ENCODE peak calls at places on chromosome 2, in five cellular contexts. Z, Y, K, F and M are unnamed samples.

GRCh38 chr2:98821629-98822135 is 90.8 kb upstream of the MGAT4A start:
- DNase-seq in K (no peak), Z (no peak), Y (no peak), F (no peak), M (no peak)

GRCh38 chr2:88283886-88284511 is 113.9 kb downstream of the THNSL2 start:
- DNase-seq in Z (no peak), Y (no peak), F (no peak), K (no peak), M (no peak)

GRCh38 chr2:225889452-225889851 is 489.9 kb downstream of the NYAP2 start:
- DNase-seq in F (peak), Y (peak), K (peak), Z (peak), M (peak)

GRCh38 chr2:64491426-64491825 is 32.7 kb upstream of the AFTPH start:
- DNase-seq in Z (peak), Y (no peak), F (no peak), K (no peak), M (no peak)

GRCh38 chr2:159399716-159400525 is 113.4 kb upstream of the WDSUB1 start:
- DNase-seq in F (no peak), K (no peak), Z (no peak), Y (no peak), M (peak)

GRCh38 chr2:183868707-183869106 is 729.6 kb upstream of the ZNF804A start:
- DNase-seq in K (no peak), Z (peak), Y (no peak), F (no peak), M (no peak)

GRCh38 chr2:111119847-111120252 is 864 bp upstream of the BCL2L11 start:
- DNase-seq in K (no peak), Z (no peak), Y (peak), F (no peak), M (no peak)

GRCh38 chr2:166074011-166074410 is 53.8 kb downstream of the SCN1A start:
- DNase-seq in Y (no peak), K (no peak), F (no peak), Z (no peak), M (no peak)

GRCh38 chr2:157194097-157194688 is 63.3 kb upstream of the GALNT5 start:
- DNase-seq in F (peak), K (peak), Z (peak), Y (peak), M (peak)

GRCh38 chr2:30683240-30683956 is 123.8 kb downstream of the CAPN13 start:
- DNase-seq in F (no peak), K (no peak), Y (no peak), Z (no peak), M (no peak)

GRCh38 chr2:162888641-162889040 is 50.1 kb upstream of the KCNH7 start:
- DNase-seq in K (no peak), Y (no peak), F (no peak), Z (peak), M (no peak)

GRCh38 chr2:204260906-204261305 is 284.4 kb upstream of the PARD3B start:
- DNase-seq in F (no peak), Y (no peak), Z (no peak), K (no peak), M (no peak)

GRCh38 chr2:169189123-169189522 is 119.8 kb downstream of the DHRS9 start:
- DNase-seq in Y (no peak), Z (peak), F (peak), K (no peak), M (no peak)

GRCh38 chr2:75238670-75239330 is 39.5 kb upstream of the TACR1 start:
- DNase-seq in Z (peak), Y (no peak), F (no peak), K (no peak), M (peak)

GRCh38 chr2:219344756-219345458 is 12.4 kb upstream of the RESP18 start:
- DNase-seq in Z (peak), Y (peak), K (peak), F (no peak), M (no peak)

GRCh38 chr2:15758779-15759343 is 167.2 kb downstream of the DDX1 start:
- DNase-seq in Z (no peak), Y (no peak), K (no peak), F (no peak), M (no peak)

GRCh38 chr2:25286025-25286400 is 55.7 kb downstream of the DNMT3A start:
- DNase-seq in Z (no peak), Y (no peak), K (no peak), F (no peak), M (no peak)

DNA sequence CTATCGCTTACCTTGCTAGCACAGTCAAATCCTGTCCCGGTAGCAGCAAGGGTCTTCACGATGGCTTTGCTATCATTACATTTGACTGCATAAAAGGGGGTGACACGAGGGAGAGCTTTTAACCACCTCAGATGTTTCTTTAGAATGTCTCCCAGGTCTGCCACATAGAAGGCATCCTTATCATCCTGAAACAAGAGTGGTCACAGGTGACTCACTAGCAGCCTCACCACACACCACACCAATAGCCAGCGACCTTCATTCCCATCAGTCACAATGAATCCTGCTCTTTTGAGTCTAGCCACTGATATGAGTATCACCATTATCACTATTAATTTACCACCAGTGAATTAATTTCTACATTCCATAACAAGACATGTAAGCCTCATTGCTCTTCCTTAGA is 3.7 kb downstream of the ODC1 start:
- DNase-seq in K (no peak), F (no peak), Y (no peak), Z (peak), M (no peak)
- H3K4me3 ChIP-seq in K (no peak), F (no peak), Y (no peak), Z (no peak), M (no peak)

GRCh38 chr2:238910751-238911351 is 63.0 kb downstream of the TWIST2 start:
- DNase-seq in Z (no peak), K (peak), F (no peak), Y (no peak), M (no peak)
- TF ChIP-seq CTCF in Z (no peak), K (no peak), F (no peak), Y (no peak), M (no peak)

DNA sequence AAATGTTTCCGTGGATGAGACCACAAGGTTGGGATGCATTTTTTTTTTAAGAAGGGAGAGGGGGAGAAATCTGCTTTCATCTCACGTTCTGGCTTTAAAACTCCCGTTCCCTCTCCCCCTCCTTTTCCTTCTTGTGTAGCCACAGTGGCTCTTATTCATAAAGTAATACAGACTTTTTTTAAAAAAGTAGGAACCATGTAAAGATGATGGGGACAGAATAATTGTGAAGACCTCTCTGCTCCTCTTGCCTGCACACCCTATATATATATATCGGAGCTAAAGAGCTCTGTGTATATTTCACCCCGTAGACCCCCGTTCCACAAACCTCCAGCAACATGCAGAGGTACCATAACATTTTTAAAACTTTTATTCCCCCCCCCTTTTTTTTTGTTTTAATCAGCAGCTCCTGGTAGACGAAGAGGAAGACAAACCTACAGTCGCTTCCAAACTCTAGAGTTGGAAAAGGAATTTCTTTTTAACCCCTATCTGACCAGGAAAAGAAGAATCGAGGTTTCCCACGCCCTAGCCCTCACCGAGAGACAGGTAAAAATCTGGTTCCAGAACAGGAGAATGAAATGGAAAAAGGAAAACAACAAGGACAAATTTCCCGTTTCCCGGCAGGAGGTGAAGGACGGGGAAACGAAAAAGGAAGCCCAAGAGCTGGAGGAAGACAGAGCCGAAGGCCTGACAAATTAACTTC is 1.6 kb downstream of the HOXD8 start:
- DNase-seq in K (no peak), Z (no peak), F (no peak), Y (no peak), M (no peak)
- H3K4me3 ChIP-seq in K (peak), Z (no peak), F (no peak), Y (no peak), M (peak)

DNA sequence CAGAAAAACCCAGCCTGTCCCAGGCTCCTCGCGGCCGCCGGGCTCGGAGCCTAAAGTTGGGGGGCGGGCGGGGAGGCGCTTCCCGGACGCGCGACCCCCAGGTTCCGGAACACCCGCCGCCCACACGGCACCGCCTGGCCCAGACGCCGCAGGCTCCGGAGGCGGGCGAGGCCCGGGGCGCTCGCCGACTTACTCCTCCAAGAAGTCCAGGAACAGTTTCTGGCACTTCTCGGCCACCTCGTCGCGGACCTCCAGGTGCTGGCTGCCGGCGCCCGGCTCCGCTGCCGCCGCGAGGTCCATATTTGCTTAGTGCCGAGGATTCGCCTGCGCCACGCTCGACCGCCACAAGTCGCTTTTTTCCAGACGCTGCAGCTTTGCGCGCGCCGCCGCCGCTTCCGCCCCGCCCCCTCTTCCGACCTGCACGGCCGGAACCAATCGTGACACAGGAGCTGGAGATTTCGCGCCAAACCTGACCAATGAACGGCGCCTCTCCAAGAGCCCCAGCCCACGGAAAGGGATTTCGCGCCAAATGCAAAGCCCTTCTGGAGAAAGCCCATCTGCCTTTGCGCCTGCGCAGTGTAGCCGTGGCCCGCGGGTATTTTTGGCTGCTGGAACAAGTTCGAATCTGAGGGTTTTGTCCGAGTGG is at the start of gene MCM6:
- DNase-seq in K (peak), Y (peak), Z (peak), F (peak), M (peak)
- TF ChIP-seq CTCF in K (no peak), Y (no peak), Z (no peak), F (no peak), M (no peak)

GRCh38 chr2:172985139-172985874 is 90.3 kb upstream of the MAP3K20 start:
- DNase-seq in K (no peak), F (no peak), Y (no peak), Z (peak), M (no peak)
- H3K4me3 ChIP-seq in K (no peak), F (no peak), Y (no peak), Z (no peak), M (no peak)

DNA sequence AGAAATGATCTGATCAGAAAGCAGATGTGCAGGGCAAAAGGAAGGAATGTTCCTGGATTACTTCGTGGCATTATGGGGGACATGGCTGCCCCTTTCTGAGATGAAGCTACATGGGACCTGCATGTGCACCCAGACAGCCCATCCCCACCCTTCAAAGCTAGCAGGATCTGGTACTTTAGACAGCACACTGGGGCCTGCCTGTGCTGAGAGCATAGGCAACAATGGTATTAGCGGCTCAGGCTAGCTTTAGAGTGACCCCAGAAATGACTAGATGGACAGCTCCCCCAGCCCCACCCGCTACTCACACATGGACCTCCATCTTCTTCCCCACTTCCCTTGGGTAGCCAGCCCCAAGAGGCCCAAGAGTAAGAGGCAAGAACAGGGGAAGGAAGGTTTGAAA is 61.5 kb upstream of the NFE2L2 start:
- DNase-seq in F (no peak), Y (no peak), Z (no peak), K (no peak), M (no peak)
- TF ChIP-seq CTCF in F (no peak), Y (no peak), Z (no peak), K (no peak), M (no peak)

GRCh38 chr2:12302691-12303090 is 414.0 kb upstream of the TRIB2 start:
- DNase-seq in Z (no peak), F (no peak), K (no peak), Y (no peak), M (no peak)

GRCh38 chr2:12302140-12302539 is 414.6 kb upstream of the TRIB2 start:
- DNase-seq in F (no peak), Z (no peak), K (no peak), Y (no peak), M (no peak)

GRCh38 chr2:12305931-12306330 is 410.8 kb upstream of the TRIB2 start:
- DNase-seq in K (no peak), Y (no peak), F (no peak), Z (no peak), M (no peak)

GRCh38 chr2:12303181-12304030 is 413.3 kb upstream of the TRIB2 start:
- DNase-seq in Y (no peak), F (no peak), K (no peak), Z (peak), M (peak)

GRCh38 chr2:12304494-12305228 is 412.1 kb upstream of the TRIB2 start:
- DNase-seq in K (peak), Y (no peak), Z (peak), F (no peak), M (no peak)
- H3K4me3 ChIP-seq in K (no peak), Y (no peak), Z (no peak), F (no peak), M (no peak)